ENCODE peak calls at places on chromosomes 2 and 18, in five cellular contexts. One of them, this sample, is unnamed.

GRCh38 chr2:196077821-196078220 is 9.2 kb upstream of the DNAH7 start:
- DNase-seq in kidney: no peak
- DNase-seq in astrocyte of the cerebellum: no peak
- DNase-seq in mammary epithelial cell: no peak
- DNase-seq in WERI-Rb-1: no peak
- DNase-seq in this sample: no peak

GRCh38 chr2:23606968-23607367 is 222.0 kb downstream of the KLHL29 start:
- DNase-seq in kidney: no peak
- DNase-seq in astrocyte of the cerebellum: no peak
- DNase-seq in mammary epithelial cell: peak
- DNase-seq in WERI-Rb-1: no peak
- DNase-seq in this sample: no peak

GRCh38 chr2:70790079-70790963 is at the start of gene FIGLA:
- DNase-seq in WERI-Rb-1: no peak
- DNase-seq in kidney: peak
- DNase-seq in mammary epithelial cell: no peak
- DNase-seq in astrocyte of the cerebellum: no peak
- DNase-seq in this sample: no peak

GRCh38 chr18:70036771-70037452 is 89.2 kb upstream of the CD226 start:
- DNase-seq in mammary epithelial cell: no peak
- DNase-seq in kidney: no peak
- DNase-seq in astrocyte of the cerebellum: no peak
- DNase-seq in WERI-Rb-1: no peak
- DNase-seq in this sample: no peak

GRCh38 chr2:151071382-151071781 is 190.3 kb downstream of the RBM43 start:
- DNase-seq in astrocyte of the cerebellum: no peak
- DNase-seq in mammary epithelial cell: peak
- DNase-seq in kidney: no peak
- DNase-seq in WERI-Rb-1: peak
- DNase-seq in this sample: no peak

GRCh38 chr18:46314011-46314410 is 209.8 kb downstream of the HAUS1 start:
- DNase-seq in kidney: no peak
- DNase-seq in astrocyte of the cerebellum: no peak
- DNase-seq in mammary epithelial cell: no peak
- DNase-seq in WERI-Rb-1: no peak
- DNase-seq in this sample: no peak

GRCh38 chr2:181977661-181978350 is 7.8 kb upstream of the PPP1R1C start:
- DNase-seq in kidney: no peak
- DNase-seq in WERI-Rb-1: no peak
- DNase-seq in mammary epithelial cell: peak
- DNase-seq in astrocyte of the cerebellum: no peak
- DNase-seq in this sample: no peak

GRCh38 chr2:228747478-228747877 is 523.6 kb downstream of the PID1 start:
- DNase-seq in mammary epithelial cell: peak
- DNase-seq in astrocyte of the cerebellum: no peak
- DNase-seq in kidney: no peak
- DNase-seq in WERI-Rb-1: no peak
- DNase-seq in this sample: no peak

GRCh38 chr2:64143154-64144056 is 815 bp downstream of the PELI1 start:
- DNase-seq in astrocyte of the cerebellum: no peak
- DNase-seq in mammary epithelial cell: peak
- DNase-seq in WERI-Rb-1: peak
- DNase-seq in kidney: no peak
- DNase-seq in this sample: no peak

GRCh38 chr2:204010611-204011560 is 74.3 kb downstream of the ICOS start:
- DNase-seq in mammary epithelial cell: peak
- DNase-seq in WERI-Rb-1: no peak
- DNase-seq in kidney: no peak
- DNase-seq in astrocyte of the cerebellum: no peak
- DNase-seq in this sample: no peak

GRCh38 chr2:23540804-23541360 is 155.9 kb downstream of the KLHL29 start:
- DNase-seq in astrocyte of the cerebellum: no peak
- DNase-seq in WERI-Rb-1: no peak
- DNase-seq in kidney: no peak
- DNase-seq in mammary epithelial cell: no peak
- DNase-seq in this sample: no peak

GRCh38 chr2:186042207-186043028 is 303.8 kb downstream of the FSIP2 start:
- DNase-seq in mammary epithelial cell: no peak
- DNase-seq in kidney: no peak
- DNase-seq in WERI-Rb-1: no peak
- DNase-seq in astrocyte of the cerebellum: no peak
- DNase-seq in this sample: no peak

GRCh38 chr2:157326683-157327082 is 1.1 kb upstream of the ERMN start:
- DNase-seq in mammary epithelial cell: no peak
- DNase-seq in astrocyte of the cerebellum: no peak
- DNase-seq in WERI-Rb-1: no peak
- DNase-seq in kidney: no peak
- DNase-seq in this sample: no peak

GRCh38 chr2:16626497-16626896 is 39.1 kb downstream of the CYRIA start:
- DNase-seq in WERI-Rb-1: no peak
- DNase-seq in astrocyte of the cerebellum: peak
- DNase-seq in kidney: no peak
- DNase-seq in mammary epithelial cell: no peak
- DNase-seq in this sample: no peak

GRCh38 chr18:21389903-21390302 is 147.9 kb downstream of the GREB1L start:
- DNase-seq in astrocyte of the cerebellum: no peak
- DNase-seq in WERI-Rb-1: no peak
- DNase-seq in mammary epithelial cell: peak
- DNase-seq in kidney: no peak
- DNase-seq in this sample: no peak

GRCh38 chr2:188645982-188646381 is 328.2 kb upstream of the COL3A1 start:
- DNase-seq in astrocyte of the cerebellum: no peak
- DNase-seq in kidney: no peak
- DNase-seq in mammary epithelial cell: no peak
- DNase-seq in WERI-Rb-1: no peak
- DNase-seq in this sample: no peak

GRCh38 chr2:74890711-74891110 is 56.8 kb downstream of the HK2 start:
- DNase-seq in mammary epithelial cell: no peak
- DNase-seq in WERI-Rb-1: no peak
- DNase-seq in kidney: no peak
- DNase-seq in astrocyte of the cerebellum: no peak
- DNase-seq in this sample: no peak

GRCh38 chr18:26307161-26307773 is 81.0 kb downstream of the TAF4B start:
- DNase-seq in WERI-Rb-1: peak
- DNase-seq in astrocyte of the cerebellum: peak
- DNase-seq in kidney: no peak
- DNase-seq in mammary epithelial cell: peak
- DNase-seq in this sample: no peak

GRCh38 chr18:49691177-49691608 is 122.1 kb downstream of the ACAA2 start:
- DNase-seq in kidney: no peak
- DNase-seq in astrocyte of the cerebellum: peak
- DNase-seq in mammary epithelial cell: peak
- DNase-seq in WERI-Rb-1: no peak
- DNase-seq in this sample: peak

GRCh38 chr2:1651131-1652066 is 92.9 kb downstream of the PXDN start:
- DNase-seq in WERI-Rb-1: no peak
- DNase-seq in astrocyte of the cerebellum: no peak
- DNase-seq in kidney: no peak
- DNase-seq in mammary epithelial cell: no peak
- DNase-seq in this sample: no peak

GRCh38 chr2:96945011-96945410 is 41.4 kb downstream of the FAM178B start:
- DNase-seq in astrocyte of the cerebellum: no peak
- DNase-seq in mammary epithelial cell: no peak
- DNase-seq in kidney: no peak
- DNase-seq in WERI-Rb-1: no peak
- DNase-seq in this sample: no peak

GRCh38 chr18:61085036-61085435 is 248.2 kb upstream of the CDH20 start:
- DNase-seq in WERI-Rb-1: no peak
- DNase-seq in mammary epithelial cell: peak
- DNase-seq in kidney: no peak
- DNase-seq in astrocyte of the cerebellum: no peak
- DNase-seq in this sample: no peak

GRCh38 chr2:37802106-37802791 is 122.8 kb upstream of the RMDN2 start:
- DNase-seq in mammary epithelial cell: peak
- DNase-seq in WERI-Rb-1: no peak
- DNase-seq in astrocyte of the cerebellum: no peak
- DNase-seq in kidney: no peak
- DNase-seq in this sample: no peak

GRCh38 chr18:55988537-55988936 is 400.5 kb upstream of the TCF4 start:
- DNase-seq in kidney: no peak
- DNase-seq in mammary epithelial cell: peak
- DNase-seq in astrocyte of the cerebellum: no peak
- DNase-seq in WERI-Rb-1: no peak
- DNase-seq in this sample: no peak

GRCh38 chr18:6022089-6022444 is 126.7 kb upstream of the TMEM200C start:
- DNase-seq in WERI-Rb-1: no peak
- DNase-seq in mammary epithelial cell: no peak
- DNase-seq in kidney: no peak
- DNase-seq in astrocyte of the cerebellum: peak
- DNase-seq in this sample: no peak

GRCh38 chr18:63002305-63002704 is 287.0 kb downstream of the PHLPP1 start:
- DNase-seq in WERI-Rb-1: no peak
- DNase-seq in kidney: no peak
- DNase-seq in mammary epithelial cell: no peak
- DNase-seq in astrocyte of the cerebellum: no peak
- DNase-seq in this sample: no peak

GRCh38 chr2:166610180-166610919 is 116.3 kb upstream of the SCN7A start:
- DNase-seq in kidney: peak
- DNase-seq in mammary epithelial cell: no peak
- DNase-seq in WERI-Rb-1: no peak
- DNase-seq in astrocyte of the cerebellum: no peak
- DNase-seq in this sample: no peak

GRCh38 chr2:190563109-190563508 is 28.6 kb upstream of the NEMP2 start:
- DNase-seq in mammary epithelial cell: no peak
- DNase-seq in astrocyte of the cerebellum: no peak
- DNase-seq in kidney: peak
- DNase-seq in WERI-Rb-1: no peak
- DNase-seq in this sample: peak

GRCh38 chr18:47545613-47546012 is 294.2 kb upstream of the SKOR2 start:
- DNase-seq in WERI-Rb-1: peak
- DNase-seq in kidney: no peak
- DNase-seq in astrocyte of the cerebellum: no peak
- DNase-seq in mammary epithelial cell: no peak
- DNase-seq in this sample: no peak

GRCh38 chr2:42055573-42056514 is 8.0 kb downstream of the PKDCC start:
- DNase-seq in WERI-Rb-1: no peak
- DNase-seq in kidney: peak
- DNase-seq in mammary epithelial cell: no peak
- DNase-seq in astrocyte of the cerebellum: no peak
- DNase-seq in this sample: no peak

GRCh38 chr18:46754188-46754587 is 2.7 kb downstream of the ST8SIA5 start:
- DNase-seq in astrocyte of the cerebellum: no peak
- DNase-seq in kidney: no peak
- DNase-seq in mammary epithelial cell: no peak
- DNase-seq in WERI-Rb-1: no peak
- DNase-seq in this sample: no peak

GRCh38 chr2:63741884-63742583 is 99.7 kb upstream of the UGP2 start:
- DNase-seq in WERI-Rb-1: no peak
- DNase-seq in astrocyte of the cerebellum: no peak
- DNase-seq in kidney: no peak
- DNase-seq in mammary epithelial cell: peak
- DNase-seq in this sample: no peak

GRCh38 chr2:23487735-23488492 is 102.9 kb downstream of the KLHL29 start:
- DNase-seq in astrocyte of the cerebellum: peak
- DNase-seq in WERI-Rb-1: no peak
- DNase-seq in kidney: no peak
- DNase-seq in mammary epithelial cell: peak
- DNase-seq in this sample: no peak

GRCh38 chr18:56532176-56532840 is 106.1 kb downstream of the TXNL1 start:
- DNase-seq in mammary epithelial cell: peak
- DNase-seq in kidney: no peak
- DNase-seq in WERI-Rb-1: no peak
- DNase-seq in astrocyte of the cerebellum: peak
- DNase-seq in this sample: no peak

GRCh38 chr2:97645112-97645699 is 656 bp upstream of the COX5B start:
- DNase-seq in kidney: peak
- DNase-seq in WERI-Rb-1: no peak
- DNase-seq in mammary epithelial cell: no peak
- DNase-seq in astrocyte of the cerebellum: no peak
- DNase-seq in this sample: no peak

GRCh38 chr2:231765496-231765929 is 15.6 kb downstream of the PDE6D start:
- DNase-seq in kidney: no peak
- DNase-seq in WERI-Rb-1: no peak
- DNase-seq in mammary epithelial cell: no peak
- DNase-seq in astrocyte of the cerebellum: no peak
- DNase-seq in this sample: no peak
- H3K4me3 ChIP-seq in kidney: no peak
- H3K4me3 ChIP-seq in WERI-Rb-1: no peak
- H3K4me3 ChIP-seq in mammary epithelial cell: no peak
- H3K4me3 ChIP-seq in astrocyte of the cerebellum: no peak
- H3K4me3 ChIP-seq in this sample: no peak

GRCh38 chr2:173568054-173568453 is 213.4 kb downstream of the CDCA7 start:
- DNase-seq in astrocyte of the cerebellum: no peak
- DNase-seq in WERI-Rb-1: peak
- DNase-seq in mammary epithelial cell: no peak
- DNase-seq in kidney: no peak
- DNase-seq in this sample: no peak
- TF ChIP-seq CTCF in astrocyte of the cerebellum: peak
- TF ChIP-seq CTCF in WERI-Rb-1: peak
- TF ChIP-seq CTCF in mammary epithelial cell: peak
- TF ChIP-seq CTCF in kidney: no peak
- TF ChIP-seq CTCF in this sample: peak

GRCh38 chr2:230600881-230601280 is 111.8 kb upstream of the CAB39 start:
- DNase-seq in astrocyte of the cerebellum: no peak
- DNase-seq in WERI-Rb-1: no peak
- DNase-seq in mammary epithelial cell: no peak
- DNase-seq in kidney: no peak
- DNase-seq in this sample: no peak
- H3K4me3 ChIP-seq in astrocyte of the cerebellum: no peak
- H3K4me3 ChIP-seq in WERI-Rb-1: no peak
- H3K4me3 ChIP-seq in mammary epithelial cell: no peak
- H3K4me3 ChIP-seq in kidney: no peak
- H3K4me3 ChIP-seq in this sample: no peak

GRCh38 chr2:129078548-129078947 is 759.9 kb upstream of the HS6ST1 start:
- DNase-seq in mammary epithelial cell: peak
- DNase-seq in astrocyte of the cerebellum: no peak
- DNase-seq in kidney: no peak
- DNase-seq in WERI-Rb-1: no peak
- DNase-seq in this sample: no peak
- TF ChIP-seq CTCF in mammary epithelial cell: peak
- TF ChIP-seq CTCF in astrocyte of the cerebellum: no peak
- TF ChIP-seq CTCF in kidney: no peak
- TF ChIP-seq CTCF in WERI-Rb-1: no peak
- TF ChIP-seq CTCF in this sample: no peak

This sample was measured in epithelial cell of proximal tubule.